ENCODE peak calls at places on chromosome 3, in ten cellular contexts. Q is GM18507, H is occipital lobe, O is glomerular endothelial cell, W is skeletal muscle cell, Z is memory B cell, N is GM13977, D is NT2/D1, A is RWPE1, L is Ammon's horn. J is an unnamed sample.
A peak's percentile ranks its signal among the peaks of the same experiment; 100 is the strongest.

GRCh38 chr3:125374501-125374995 is 577 bp downstream of the ZNF148 start:
- DNase-seq in L (peak; percentile 48), W (no peak), H (peak; percentile 19), O (no peak), Q (peak; percentile 39), A (peak; percentile 53), Z (no peak), D (peak; percentile 28), N (peak; percentile 67), J (peak; percentile 24)

GRCh38 chr3:17032407-17033034 is 147.8 kb downstream of the PLCL2 start:
- DNase-seq in L (peak; percentile 50), H (no peak), Q (no peak), O (peak; percentile 14), W (no peak), A (peak; percentile 2), Z (no peak), D (peak; percentile 25), N (no peak), J (peak; percentile 59)

GRCh38 chr3:179703816-179704215 is 51.0 kb downstream of the USP13 start:
- DNase-seq in H (no peak), O (no peak), A (no peak), D (no peak), N (no peak), W (no peak), Z (no peak), Q (no peak), L (no peak), J (no peak)

GRCh38 chr3:177724020-177724638 is 526.8 kb upstream of the TBL1XR1 start:
- DNase-seq in W (peak; percentile 31), A (no peak), H (no peak), Z (no peak), N (no peak), L (peak; percentile 78), Q (no peak), D (no peak), O (no peak), J (peak; percentile 59)

GRCh38 chr3:167148121-167148520 is 232.0 kb downstream of the ZBBX start:
- DNase-seq in W (no peak), Z (no peak), O (no peak), D (no peak), L (no peak), H (no peak), Q (no peak), N (no peak), A (no peak), J (no peak)

GRCh38 chr3:33006571-33007286 is 55.3 kb downstream of the CCR4 start:
- DNase-seq in A (no peak), D (no peak), O (no peak), Z (no peak), Q (no peak), H (no peak), L (no peak), N (no peak), W (no peak), J (no peak)

GRCh38 chr3:59809750-59810444 is 760.1 kb upstream of the CFAP20DC start:
- DNase-seq in D (no peak), Q (peak; percentile 4), A (peak; percentile 20), Z (no peak), H (no peak), W (peak; percentile 21), N (peak; percentile 18), L (peak; percentile 29), O (no peak), J (peak; percentile 54)

GRCh38 chr3:135806342-135806741 is 159.2 kb upstream of the PPP2R3A start:
- DNase-seq in W (no peak), L (peak; percentile 56), N (no peak), Q (no peak), H (peak; percentile 37), D (no peak), Z (no peak), A (no peak), O (no peak), J (no peak)

J was measured in globus pallidus.